ENCODE peak calls at places on chromosomes 6 and 20, in ten cellular contexts. F, E, H, X, A, L, M, Z, G and N are unnamed samples.

GRCh38 chr6:35088281-35089215 is 52.6 kb downstream of the TCP11 start:
- DNase-seq in F (no peak), A (no peak), Z (no peak), L (no peak), M (no peak), X (no peak), H (no peak), E (no peak), G (no peak), N (peak)

GRCh38 chr6:130018292-130018829 is at the start of gene L3MBTL3:
- DNase-seq in X (peak), Z (peak), E (peak), A (peak), F (peak), H (peak), G (peak), M (peak), L (peak), N (peak)

GRCh38 chr6:6685249-6685667 is 96.7 kb downstream of the LY86 start:
- DNase-seq in Z (no peak), G (peak), A (no peak), F (no peak), H (no peak), E (peak), M (no peak), L (no peak), X (no peak), N (no peak)

GRCh38 chr6:57097596-57097995 is 7.6 kb downstream of the ZNF451 start:
- DNase-seq in Z (no peak), L (no peak), G (no peak), M (peak), H (no peak), E (peak), F (peak), A (no peak), X (no peak), N (no peak)

GRCh38 chr6:124770784-124771183 is 191.5 kb upstream of the RNF217 start:
- DNase-seq in G (no peak), H (no peak), F (no peak), Z (no peak), E (no peak), M (no peak), X (no peak), A (no peak), L (no peak), N (no peak)

GRCh38 chr6:14871196-14871595 is 374.7 kb upstream of the JARID2 start:
- DNase-seq in L (peak), X (no peak), H (no peak), Z (no peak), G (no peak), F (no peak), A (no peak), E (no peak), M (no peak), N (no peak)

GRCh38 chr20:14992961-14993360 is 655.5 kb upstream of the FLRT3 start:
- DNase-seq in M (no peak), F (peak), H (peak), L (no peak), Z (no peak), E (peak), X (no peak), G (peak), A (no peak), N (no peak)

GRCh38 chr20:37363221-37364012 is 17.5 kb downstream of the SRC start:
- DNase-seq in Z (peak), M (no peak), F (no peak), E (no peak), X (no peak), H (no peak), G (no peak), A (no peak), L (no peak), N (peak)

GRCh38 chr6:26183581-26184408 is 96.6 kb downstream of the HFE start:
- DNase-seq in X (peak), A (peak), G (peak), L (peak), E (peak), F (peak), M (peak), Z (peak), H (peak), N (peak)

GRCh38 chr6:6686748-6687601 is 98.5 kb downstream of the LY86 start:
- DNase-seq in E (peak), Z (peak), M (peak), X (peak), A (peak), F (peak), H (peak), G (peak), L (peak), N (peak)

GRCh38 chr6:37168163-37168758 is 1.7 kb upstream of the PIM1 start:
- DNase-seq in H (no peak), L (no peak), M (no peak), A (no peak), Z (no peak), F (no peak), X (no peak), E (no peak), G (no peak), N (no peak)

GRCh38 chr6:137171053-137171374 is 2.4 kb downstream of the IL22RA2 start:
- DNase-seq in F (no peak), E (no peak), A (no peak), L (no peak), H (no peak), M (no peak), G (no peak), X (no peak), Z (no peak), N (no peak)

GRCh38 chr6:14055541-14055940 is 62.0 kb upstream of the CD83 start:
- DNase-seq in Z (no peak), L (no peak), M (no peak), F (no peak), X (no peak), G (no peak), E (no peak), A (no peak), H (no peak), N (no peak)

GRCh38 chr6:73694711-73695411 is 1.1 kb upstream of the CD109 start:
- DNase-seq in E (peak), A (peak), L (no peak), G (peak), H (peak), Z (no peak), X (no peak), M (no peak), F (peak), N (no peak)

GRCh38 chr6:145151624-145152023 is 583.7 kb downstream of the EPM2A start:
- DNase-seq in A (no peak), H (peak), X (no peak), Z (no peak), F (peak), E (no peak), G (no peak), M (peak), L (no peak), N (no peak)

GRCh38 chr6:169830876-169831275 is 79.5 kb downstream of the ERMARD start:
- DNase-seq in Z (no peak), H (no peak), X (no peak), M (no peak), A (no peak), L (no peak), G (no peak), F (no peak), E (no peak), N (no peak)

GRCh38 chr6:36289281-36290018 is 19.6 kb downstream of the PNPLA1 start:
- DNase-seq in E (no peak), A (no peak), H (peak), L (no peak), M (no peak), X (no peak), F (no peak), Z (no peak), G (no peak), N (no peak)

GRCh38 chr20:58652606-58653303 is 1.7 kb downstream of the STX16 start:
- DNase-seq in X (no peak), G (no peak), E (no peak), H (no peak), Z (no peak), M (no peak), L (no peak), F (no peak), A (no peak), N (no peak)

GRCh38 chr6:30007132-30007764 is 53.8 kb upstream of the POLR1H start:
- DNase-seq in G (no peak), E (no peak), H (no peak), Z (peak), L (no peak), X (no peak), M (no peak), A (peak), F (no peak), N (peak)

GRCh38 chr6:25175656-25176055 is 103.5 kb upstream of the CARMIL1 start:
- DNase-seq in E (no peak), H (no peak), X (no peak), M (no peak), F (no peak), A (no peak), Z (no peak), L (no peak), G (no peak), N (no peak)

GRCh38 chr6:98463038-98463437 is 371.3 kb upstream of the POU3F2 start:
- DNase-seq in X (no peak), H (no peak), M (no peak), G (no peak), A (no peak), F (no peak), Z (no peak), L (no peak), E (no peak), N (no peak)

GRCh38 chr6:45540375-45540920 is 162.7 kb upstream of the SUPT3H start:
- DNase-seq in X (no peak), A (no peak), Z (no peak), E (no peak), F (no peak), M (no peak), L (no peak), G (no peak), H (no peak), N (no peak)

GRCh38 chr6:2891768-2892170 is 11.3 kb downstream of the SERPINB9 start:
- DNase-seq in A (no peak), Z (no peak), G (no peak), X (no peak), E (no peak), M (no peak), F (no peak), H (no peak), L (no peak), N (no peak)

GRCh38 chr20:25389858-25390537 is 637 bp downstream of the ABHD12 start:
- DNase-seq in X (peak), G (no peak), F (no peak), H (peak), E (no peak), L (peak), Z (peak), A (peak), M (no peak), N (peak)

GRCh38 chr6:115485400-115485799 is 575.3 kb downstream of the FRK start:
- DNase-seq in H (no peak), X (no peak), Z (no peak), E (no peak), M (no peak), G (no peak), F (no peak), A (no peak), L (no peak), N (no peak)

GRCh38 chr6:3455490-3456394 is 1.1 kb downstream of the SLC22A23 start:
- DNase-seq in E (no peak), M (no peak), X (peak), Z (peak), H (peak), F (no peak), L (peak), A (peak), G (no peak), N (peak)

GRCh38 chr6:42316981-42317380 is 99.3 kb upstream of the MRPS10 start:
- DNase-seq in A (no peak), G (no peak), H (peak), M (no peak), Z (no peak), E (no peak), F (no peak), L (no peak), X (no peak), N (no peak)

GRCh38 chr6:34517461-34517868 is 38.7 kb downstream of the SPDEF start:
- DNase-seq in F (no peak), E (no peak), Z (peak), G (no peak), A (no peak), X (no peak), H (no peak), M (no peak), L (no peak), N (no peak)

GRCh38 chr6:32116674-32117073 is 7.5 kb upstream of the TNXB start:
- DNase-seq in X (peak), L (no peak), G (no peak), M (peak), Z (no peak), H (peak), F (no peak), E (no peak), A (no peak), N (no peak)

GRCh38 chr6:13624871-13625288 is 9.7 kb downstream of the NOL7 start:
- DNase-seq in F (peak), E (peak), A (no peak), H (peak), G (peak), X (no peak), L (no peak), Z (no peak), M (peak), N (no peak)

GRCh38 chr20:24766143-24766527 is 182.9 kb upstream of the CST7 start:
- DNase-seq in M (no peak), Z (no peak), E (no peak), X (no peak), L (no peak), A (no peak), G (no peak), H (no peak), F (no peak), N (no peak)

GRCh38 chr6:125784365-125784764 is 6.4 kb upstream of the NCOA7 start:
- DNase-seq in F (peak), E (peak), M (no peak), H (peak), X (no peak), L (no peak), A (no peak), G (peak), Z (no peak), N (no peak)

GRCh38 chr20:62494980-62495797 is 19.4 kb upstream of the GATA5 start:
- DNase-seq in F (no peak), H (no peak), G (no peak), E (no peak), Z (no peak), X (no peak), A (no peak), L (no peak), M (no peak), N (no peak)

GRCh38 chr20:57473246-57474042 is 51.5 kb downstream of the CTCFL start:
- DNase-seq in M (no peak), L (no peak), Z (peak), A (peak), E (no peak), X (no peak), F (peak), H (peak), G (no peak), N (peak)

GRCh38 chr6:119547024-119547423 is 197.5 kb upstream of the MAN1A1 start:
- DNase-seq in L (no peak), Z (no peak), M (no peak), F (no peak), H (no peak), A (no peak), E (no peak), G (no peak), X (no peak), N (no peak)

DNA sequence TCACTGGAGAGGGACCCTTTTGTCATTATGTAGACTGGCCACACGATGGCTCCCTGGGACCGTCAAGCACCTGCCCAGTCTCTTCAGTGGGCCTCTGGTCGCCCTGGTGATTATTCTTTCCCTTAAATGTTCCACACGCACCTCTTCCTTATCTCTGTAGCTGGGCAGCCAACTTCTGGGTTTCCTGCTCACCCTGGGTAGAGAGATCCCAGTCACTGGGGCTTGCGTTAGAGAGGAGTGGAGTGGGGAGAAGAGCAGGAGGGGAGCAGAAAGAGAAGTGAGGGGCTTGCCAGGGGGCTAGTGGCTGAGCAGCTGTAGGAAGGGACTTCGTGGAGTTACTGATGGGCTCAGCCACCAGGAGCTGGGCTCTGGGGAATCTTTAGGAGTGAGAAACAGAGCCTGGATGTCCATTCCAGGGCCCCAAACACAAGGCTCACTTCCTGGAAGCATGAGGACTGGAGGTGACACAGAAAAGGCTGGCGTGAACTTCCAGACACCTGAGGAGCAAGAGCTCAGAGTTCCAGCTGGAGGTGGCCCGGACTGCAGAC is 150.1 kb downstream of the DHX35 start:
- DNase-seq in G (peak), F (peak), E (peak), L (peak), A (peak), H (peak), X (peak), Z (no peak), M (peak), N (no peak)
- TF ChIP-seq CTCF in G (peak), F (peak), E (peak), L (peak), A (peak), H (peak), X (peak), Z (peak), M (peak), N (peak)

DNA sequence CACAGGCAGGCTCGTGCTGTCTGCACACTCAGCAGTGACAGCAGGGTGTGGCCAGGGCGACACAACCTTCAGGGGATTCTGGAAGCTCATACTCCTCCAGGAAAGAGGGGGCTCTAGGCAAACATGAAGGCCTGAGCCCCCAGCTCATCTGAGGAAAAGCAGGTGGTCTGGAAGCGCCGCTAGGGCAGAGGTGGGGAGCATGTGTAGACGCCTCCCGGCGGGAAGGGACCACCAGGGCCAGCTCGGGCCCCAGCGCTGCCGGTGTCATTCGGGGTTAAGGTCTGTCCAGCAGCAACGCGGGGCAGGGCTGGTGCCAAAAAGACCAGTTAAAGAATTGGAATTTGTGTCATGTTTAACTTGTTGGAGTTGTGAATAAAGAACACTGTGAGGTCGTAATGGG is 39.3 kb upstream of the SYNJ2 start:
- DNase-seq in A (no peak), L (no peak), Z (no peak), X (no peak), H (no peak), G (no peak), E (no peak), F (no peak), M (no peak), N (no peak)
- TF ChIP-seq CTCF in A (no peak), L (no peak), Z (no peak), X (no peak), H (no peak), G (no peak), E (no peak), F (no peak), M (no peak), N (no peak)

GRCh38 chr6:151240861-151241642 is 1.3 kb downstream of the AKAP12 start:
- DNase-seq in E (peak), M (peak), X (peak), G (peak), F (peak), L (peak), H (peak), Z (no peak), A (peak), N (no peak)
- TF ChIP-seq CTCF in E (no peak), M (peak), X (no peak), G (no peak), F (no peak), L (no peak), H (no peak), Z (no peak), A (no peak), N (no peak)

GRCh38 chr6:28583463-28583862 is 57.8 kb downstream of the GPX5 start:
- DNase-seq in H (no peak), M (no peak), G (no peak), A (no peak), Z (no peak), F (no peak), X (no peak), E (no peak), L (no peak), N (no peak)

GRCh38 chr6:28585335-28585734 is 59.7 kb downstream of the GPX5 start:
- DNase-seq in H (peak), L (no peak), Z (no peak), F (peak), E (no peak), M (peak), A (no peak), X (no peak), G (peak), N (no peak)

GRCh38 chr6:28586273-28586672 is 60.6 kb downstream of the GPX5 start:
- DNase-seq in X (no peak), A (no peak), F (no peak), G (no peak), Z (no peak), H (no peak), L (no peak), E (no peak), M (no peak), N (no peak)

GRCh38 chr6:28580484-28580883 is 54.8 kb downstream of the GPX5 start:
- DNase-seq in G (peak), F (peak), A (no peak), X (no peak), M (no peak), E (no peak), Z (no peak), L (no peak), H (peak), N (no peak)
- TF ChIP-seq CTCF in G (peak), F (peak), A (no peak), X (peak), M (no peak), E (no peak), Z (no peak), L (no peak), H (no peak), N (peak)

DNA sequence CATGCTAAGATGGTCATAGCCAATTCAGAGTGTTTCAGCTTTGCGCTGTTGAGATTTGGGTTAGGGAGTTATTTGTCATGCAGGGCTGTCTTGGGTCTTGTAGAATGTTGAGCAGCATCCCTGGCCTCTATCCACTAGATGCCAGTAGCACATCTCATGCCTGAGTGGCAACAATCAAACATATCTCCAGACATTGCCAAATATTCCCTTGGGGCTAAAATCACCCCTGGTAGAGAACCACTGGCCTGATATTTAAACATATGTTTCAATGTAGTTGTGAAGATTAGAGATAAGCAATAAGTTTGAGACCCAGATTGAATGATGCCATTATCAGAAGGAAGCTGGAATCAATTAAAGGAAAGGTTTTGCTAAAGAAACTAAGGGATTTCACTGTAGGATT is 463.3 kb downstream of the DOK5 start:
- DNase-seq in A (no peak), X (no peak), M (no peak), E (no peak), L (no peak), F (no peak), G (no peak), H (no peak), Z (no peak), N (no peak)
- TF ChIP-seq CTCF in A (no peak), X (no peak), M (no peak), E (no peak), L (no peak), F (no peak), G (no peak), H (no peak), Z (no peak), N (no peak)

GRCh38 chr6:105363100-105363754 is 39.7 kb downstream of the PREP start:
- DNase-seq in X (no peak), Z (no peak), A (no peak), G (peak), F (peak), M (peak), E (peak), H (peak), L (no peak), N (no peak)
- TF ChIP-seq CTCF in X (peak), Z (no peak), A (no peak), G (peak), F (peak), M (peak), E (peak), H (peak), L (no peak), N (peak)

GRCh38 chr6:139164001-139164400 is 29.1 kb downstream of the HECA start:
- DNase-seq in Z (no peak), A (no peak), E (no peak), G (no peak), H (no peak), L (no peak), X (no peak), M (no peak), F (no peak), N (no peak)
- TF ChIP-seq CTCF in Z (no peak), A (no peak), E (no peak), G (no peak), H (no peak), L (no peak), X (peak), M (peak), F (no peak), N (no peak)

DNA sequence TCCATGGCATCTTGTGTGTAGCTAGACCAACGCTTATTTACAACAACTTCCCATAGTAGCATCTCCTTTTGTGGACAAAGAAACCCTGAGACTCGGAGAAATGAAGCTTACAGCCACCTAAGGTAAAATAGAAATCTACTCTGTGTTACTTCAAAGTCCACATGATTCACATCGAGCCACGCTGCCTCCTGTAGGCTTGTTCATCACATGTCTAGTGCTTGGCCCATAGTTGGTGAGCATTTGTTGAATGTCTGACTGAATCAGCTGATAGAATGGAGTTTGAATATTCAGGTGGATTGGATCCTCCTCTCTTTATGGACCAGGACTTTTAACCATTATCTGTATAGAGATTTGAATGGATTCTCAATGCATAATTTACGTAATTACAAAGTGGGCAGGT is 130.7 kb downstream of the CCDC170 start:
- DNase-seq in X (no peak), F (no peak), M (no peak), L (no peak), Z (no peak), H (no peak), A (no peak), E (no peak), G (peak), N (no peak)
- TF ChIP-seq CTCF in X (no peak), F (no peak), M (no peak), L (no peak), Z (no peak), H (no peak), A (no peak), E (no peak), G (no peak), N (no peak)